ENCODE peak calls at places on chromosomes 12 and 14, in seven cellular contexts. One of them, this sample, is unnamed. For H3K9me3, the result is how much of the 10 kb centered on the place peaks cover.

GRCh38 chr12:1908758-1909157 is 9.7 kb downstream of the CACNA2D4 start:
- DNase-seq in MM.1S: no peak
- DNase-seq in CD8-positive, alpha-beta T cell: no peak
- DNase-seq in left lung: peak
- DNase-seq in H9: peak
- DNase-seq in T-helper 17 cell: no peak
- DNase-seq in gastrocnemius medialis: no peak
- DNase-seq in this sample: no peak

GRCh38 chr12:26701604-26702215 is 131.3 kb downstream of the ITPR2 start:
- DNase-seq in T-helper 17 cell: no peak
- DNase-seq in MM.1S: peak
- DNase-seq in CD8-positive, alpha-beta T cell: no peak
- DNase-seq in left lung: no peak
- DNase-seq in gastrocnemius medialis: no peak
- DNase-seq in H9: no peak
- DNase-seq in this sample: no peak

GRCh38 chr14:39175445-39176262 is 600 bp downstream of the PNN start:
- DNase-seq in gastrocnemius medialis: no peak
- DNase-seq in CD8-positive, alpha-beta T cell: peak
- DNase-seq in MM.1S: no peak
- DNase-seq in left lung: peak
- DNase-seq in H9: peak
- DNase-seq in T-helper 17 cell: peak
- DNase-seq in this sample: no peak

GRCh38 chr14:38042356-38042755 is 165.3 kb upstream of the SSTR1 start:
- DNase-seq in left lung: no peak
- DNase-seq in T-helper 17 cell: no peak
- DNase-seq in gastrocnemius medialis: no peak
- DNase-seq in H9: no peak
- DNase-seq in MM.1S: no peak
- DNase-seq in CD8-positive, alpha-beta T cell: no peak
- DNase-seq in this sample: no peak

GRCh38 chr12:62466018-62466595 is 519 bp upstream of the MON2 start:
- DNase-seq in CD8-positive, alpha-beta T cell: no peak
- DNase-seq in MM.1S: peak
- DNase-seq in left lung: no peak
- DNase-seq in H9: peak
- DNase-seq in gastrocnemius medialis: peak
- DNase-seq in T-helper 17 cell: no peak
- DNase-seq in this sample: peak

GRCh38 chr12:2792670-2793500 is 1.9 kb upstream of the FKBP4 start:
- DNase-seq in left lung: no peak
- DNase-seq in H9: no peak
- DNase-seq in T-helper 17 cell: no peak
- DNase-seq in gastrocnemius medialis: no peak
- DNase-seq in MM.1S: no peak
- DNase-seq in CD8-positive, alpha-beta T cell: no peak
- DNase-seq in this sample: no peak

GRCh38 chr14:100100032-100100405 is 34.8 kb downstream of the EVL start:
- DNase-seq in MM.1S: no peak
- DNase-seq in left lung: no peak
- DNase-seq in CD8-positive, alpha-beta T cell: no peak
- DNase-seq in T-helper 17 cell: no peak
- DNase-seq in gastrocnemius medialis: no peak
- DNase-seq in H9: no peak
- DNase-seq in this sample: no peak

GRCh38 chr14:83548061-83548839 is 1981.7 kb upstream of the FLRT2 start:
- DNase-seq in T-helper 17 cell: no peak
- DNase-seq in gastrocnemius medialis: no peak
- DNase-seq in MM.1S: no peak
- DNase-seq in left lung: no peak
- DNase-seq in CD8-positive, alpha-beta T cell: no peak
- DNase-seq in H9: no peak
- DNase-seq in this sample: no peak

GRCh38 chr12:39505562-39505961 is 62.6 kb upstream of the KIF21A start:
- DNase-seq in H9: no peak
- DNase-seq in gastrocnemius medialis: no peak
- DNase-seq in CD8-positive, alpha-beta T cell: no peak
- DNase-seq in T-helper 17 cell: no peak
- DNase-seq in MM.1S: no peak
- DNase-seq in left lung: no peak
- DNase-seq in this sample: no peak

GRCh38 chr12:66165141-66165540 is 4.7 kb downstream of the TMBIM4 start:
- DNase-seq in MM.1S: no peak
- DNase-seq in gastrocnemius medialis: no peak
- DNase-seq in T-helper 17 cell: no peak
- DNase-seq in left lung: no peak
- DNase-seq in CD8-positive, alpha-beta T cell: no peak
- DNase-seq in H9: no peak
- DNase-seq in this sample: no peak

GRCh38 chr12:66168410-66168809 is 1.4 kb downstream of the TMBIM4 start:
- DNase-seq in gastrocnemius medialis: no peak
- DNase-seq in left lung: no peak
- DNase-seq in T-helper 17 cell: no peak
- DNase-seq in MM.1S: no peak
- DNase-seq in H9: no peak
- DNase-seq in CD8-positive, alpha-beta T cell: no peak
- DNase-seq in this sample: no peak

GRCh38 chr12:66169221-66170170 is at the start of gene TMBIM4:
- DNase-seq in T-helper 17 cell: peak
- DNase-seq in H9: peak
- DNase-seq in CD8-positive, alpha-beta T cell: peak
- DNase-seq in left lung: peak
- DNase-seq in gastrocnemius medialis: peak
- DNase-seq in MM.1S: peak
- DNase-seq in this sample: peak

GRCh38 chr12:66166561-66166960 is 3.2 kb downstream of the TMBIM4 start:
- DNase-seq in MM.1S: no peak
- DNase-seq in CD8-positive, alpha-beta T cell: no peak
- DNase-seq in T-helper 17 cell: no peak
- DNase-seq in left lung: no peak
- DNase-seq in H9: no peak
- DNase-seq in gastrocnemius medialis: no peak
- DNase-seq in this sample: no peak

DNA sequence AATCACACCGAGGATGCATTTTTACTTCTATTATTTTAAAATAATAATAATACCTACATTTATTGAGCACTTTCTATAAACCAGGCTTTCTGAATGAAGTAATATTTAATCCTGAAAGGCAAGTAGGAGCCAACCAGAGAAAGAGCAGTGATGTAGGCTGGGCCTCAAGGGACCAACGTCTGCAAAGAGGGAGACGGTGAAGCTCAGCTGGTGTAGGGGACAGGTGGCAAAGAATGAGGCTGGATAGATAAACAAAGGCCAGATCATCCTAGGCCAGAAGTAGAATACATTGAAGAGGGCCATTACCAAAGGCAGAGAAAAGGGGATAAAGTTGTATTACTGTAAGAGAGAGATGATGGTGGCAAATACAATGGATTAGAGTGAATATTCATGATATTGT is 810 bp upstream of the TMBIM4 start:
- DNase-seq in gastrocnemius medialis: no peak
- DNase-seq in left lung: no peak
- DNase-seq in MM.1S: no peak
- DNase-seq in H9: no peak
- DNase-seq in T-helper 17 cell: no peak
- DNase-seq in CD8-positive, alpha-beta T cell: no peak
- DNase-seq in this sample: no peak
- H3K9me3 ChIP-seq in gastrocnemius medialis: under half
- H3K9me3 ChIP-seq in left lung: under half
- H3K9me3 ChIP-seq in MM.1S: under half
- H3K9me3 ChIP-seq in H9: under half
- H3K9me3 ChIP-seq in T-helper 17 cell: under half
- H3K9me3 ChIP-seq in CD8-positive, alpha-beta T cell: under half
- H3K9me3 ChIP-seq in this sample: under half

DNA sequence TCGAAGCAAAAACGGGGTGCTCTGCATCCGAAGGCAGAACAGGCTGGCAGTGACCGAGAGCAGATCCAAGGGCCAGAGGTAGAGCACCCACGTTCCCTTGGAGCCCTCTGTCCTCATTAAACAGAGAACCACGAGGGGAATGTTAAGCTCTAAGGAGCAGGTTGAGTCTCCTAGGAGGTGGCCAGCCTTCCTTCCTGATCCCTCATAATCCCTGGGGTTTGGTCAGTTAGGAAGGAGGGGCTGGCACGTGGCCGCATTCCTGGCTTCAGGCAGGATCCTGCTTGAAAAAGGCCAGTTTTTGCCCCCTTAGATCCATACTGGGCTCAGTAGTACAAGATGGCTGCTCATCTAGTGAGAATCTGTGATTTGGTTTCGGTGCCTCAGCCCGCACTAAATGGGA is 57.2 kb downstream of the SLC24A4 start:
- DNase-seq in gastrocnemius medialis: no peak
- DNase-seq in CD8-positive, alpha-beta T cell: no peak
- DNase-seq in left lung: no peak
- DNase-seq in T-helper 17 cell: no peak
- DNase-seq in MM.1S: no peak
- DNase-seq in H9: no peak
- DNase-seq in this sample: no peak
- H3K9me3 ChIP-seq in gastrocnemius medialis: under half
- H3K9me3 ChIP-seq in CD8-positive, alpha-beta T cell: under half
- H3K9me3 ChIP-seq in left lung: under half
- H3K9me3 ChIP-seq in T-helper 17 cell: under half
- H3K9me3 ChIP-seq in MM.1S: under half
- H3K9me3 ChIP-seq in H9: under half
- H3K9me3 ChIP-seq in this sample: under half

GRCh38 chr12:38155020-38155395 is 161.6 kb upstream of the ALG10B start:
- DNase-seq in gastrocnemius medialis: no peak
- DNase-seq in T-helper 17 cell: no peak
- DNase-seq in left lung: no peak
- DNase-seq in MM.1S: no peak
- DNase-seq in H9: no peak
- DNase-seq in CD8-positive, alpha-beta T cell: no peak
- DNase-seq in this sample: no peak

GRCh38 chr12:38154096-38155019 is 162.2 kb upstream of the ALG10B start:
- DNase-seq in left lung: peak
- DNase-seq in T-helper 17 cell: no peak
- DNase-seq in H9: no peak
- DNase-seq in CD8-positive, alpha-beta T cell: no peak
- DNase-seq in MM.1S: no peak
- DNase-seq in gastrocnemius medialis: no peak
- DNase-seq in this sample: no peak

GRCh38 chr12:38153737-38154061 is 162.9 kb upstream of the ALG10B start:
- DNase-seq in H9: no peak
- DNase-seq in MM.1S: no peak
- DNase-seq in left lung: no peak
- DNase-seq in T-helper 17 cell: no peak
- DNase-seq in gastrocnemius medialis: no peak
- DNase-seq in CD8-positive, alpha-beta T cell: no peak
- DNase-seq in this sample: no peak

GRCh38 chr12:38151991-38152700 is 164.4 kb upstream of the ALG10B start:
- DNase-seq in left lung: peak
- DNase-seq in CD8-positive, alpha-beta T cell: no peak
- DNase-seq in T-helper 17 cell: no peak
- DNase-seq in MM.1S: no peak
- DNase-seq in gastrocnemius medialis: no peak
- DNase-seq in H9: no peak
- DNase-seq in this sample: no peak

DNA sequence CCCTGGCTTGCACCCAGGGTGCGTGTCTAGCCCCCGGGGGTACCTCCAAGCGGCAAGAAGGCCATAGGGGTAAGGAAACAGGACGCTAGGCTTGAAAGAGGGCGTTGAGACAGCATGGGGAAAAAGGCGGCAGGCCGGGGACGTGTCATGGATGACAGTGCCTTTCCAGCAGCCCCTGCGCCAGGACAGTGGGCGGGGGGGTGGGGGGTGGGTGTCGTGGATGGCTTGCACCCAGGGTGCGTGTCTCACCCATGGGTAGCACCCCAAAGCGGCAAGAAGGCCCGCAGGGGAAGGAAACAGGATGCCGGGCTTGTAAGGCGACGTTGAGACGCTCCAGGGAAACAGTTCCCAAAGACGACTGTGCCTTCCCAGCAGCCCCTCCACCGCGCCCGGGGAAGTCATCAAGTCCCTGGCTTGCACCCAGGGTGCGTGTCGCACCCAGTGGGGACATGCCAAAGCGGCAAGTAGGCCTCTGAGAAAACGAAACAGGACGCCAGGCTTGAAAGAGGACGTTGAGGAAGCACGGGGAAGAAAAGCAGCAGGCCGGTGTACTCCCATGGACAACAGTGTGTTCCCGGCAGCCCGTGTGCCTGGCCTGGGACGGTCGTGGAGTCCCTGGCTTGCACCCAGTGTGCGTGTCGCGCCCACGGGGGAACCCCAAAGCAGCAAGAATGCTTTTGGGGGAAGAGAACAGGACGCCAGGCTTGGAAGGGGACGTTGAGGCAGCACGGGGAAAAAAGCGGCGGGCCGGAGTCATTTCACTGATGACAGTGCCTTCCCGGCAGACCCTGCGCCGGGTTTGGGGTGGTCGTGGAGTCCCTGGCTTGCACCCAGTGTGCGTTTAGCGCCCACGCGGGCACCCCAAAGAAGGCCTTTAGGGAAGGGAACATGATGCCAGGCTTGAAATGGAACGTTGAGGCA is 163.5 kb upstream of the ALG10B start:
- DNase-seq in gastrocnemius medialis: no peak
- DNase-seq in H9: no peak
- DNase-seq in MM.1S: no peak
- DNase-seq in CD8-positive, alpha-beta T cell: no peak
- DNase-seq in T-helper 17 cell: no peak
- DNase-seq in left lung: peak
- DNase-seq in this sample: no peak
- H3K9me3 ChIP-seq in gastrocnemius medialis: under half
- H3K9me3 ChIP-seq in H9: half or more
- H3K9me3 ChIP-seq in MM.1S: under half
- H3K9me3 ChIP-seq in CD8-positive, alpha-beta T cell: under half
- H3K9me3 ChIP-seq in T-helper 17 cell: under half
- H3K9me3 ChIP-seq in left lung: under half
- H3K9me3 ChIP-seq in this sample: under half

DNA sequence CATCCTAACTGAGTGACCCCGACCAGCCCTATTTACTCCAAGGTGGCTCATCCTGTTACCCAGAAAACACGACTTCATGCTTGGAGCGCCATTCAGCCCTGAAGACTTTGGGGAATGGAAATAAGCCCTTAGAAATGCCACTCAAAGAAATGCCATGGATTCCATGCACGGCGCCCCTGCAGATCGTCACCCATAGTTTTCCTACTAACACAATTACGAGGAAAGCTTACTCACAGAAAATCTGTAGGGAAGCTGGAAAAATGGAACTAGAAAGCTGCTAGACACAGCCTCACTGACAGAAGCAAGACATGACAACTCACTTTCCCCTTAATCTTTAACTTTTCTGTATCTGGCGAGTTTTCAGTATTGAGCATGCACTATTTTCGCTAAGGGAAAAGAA is 19.5 kb downstream of the NUAK1 start:
- DNase-seq in left lung: no peak
- DNase-seq in gastrocnemius medialis: no peak
- DNase-seq in MM.1S: no peak
- DNase-seq in H9: no peak
- DNase-seq in CD8-positive, alpha-beta T cell: no peak
- DNase-seq in T-helper 17 cell: no peak
- DNase-seq in this sample: no peak
- H3K9me3 ChIP-seq in left lung: under half
- H3K9me3 ChIP-seq in gastrocnemius medialis: under half
- H3K9me3 ChIP-seq in MM.1S: under half
- H3K9me3 ChIP-seq in H9: under half
- H3K9me3 ChIP-seq in CD8-positive, alpha-beta T cell: under half
- H3K9me3 ChIP-seq in T-helper 17 cell: under half
- H3K9me3 ChIP-seq in this sample: under half

This sample was measured in aorta.